ENCODE peak calls at places on chromosomes 16 and 17, in six cellular contexts. W, J, T, V, Y and O are unnamed samples.

GRCh38 chr16:87765473-87765775 is 362 bp downstream of the KLHDC4 start:
- DNase-seq in W (no peak), J (no peak), T (no peak), V (no peak), Y (peak; percentile 82), O (no peak)

GRCh38 chr17:31497994-31498826 is 106.7 kb downstream of the RAB11FIP4 start:
- DNase-seq in W (no peak), J (peak; percentile 53), T (no peak), V (no peak), Y (peak; percentile 62), O (no peak)

GRCh38 chr16:87722590-87723223 is 43.1 kb downstream of the KLHDC4 start:
- DNase-seq in W (no peak), J (no peak), T (no peak), V (no peak), Y (no peak), O (no peak)

GRCh38 chr17:17484451-17484899 is 7.7 kb downstream of the MED9 start:
- DNase-seq in W (peak; percentile 50), J (no peak), T (no peak), V (no peak), Y (no peak), O (no peak)

GRCh38 chr17:74190807-74191206 is 12.7 kb upstream of the RPL38 start:
- DNase-seq in W (peak; percentile 29), J (no peak), T (peak; percentile 35), V (peak; percentile 71), Y (peak; percentile 21), O (peak; percentile 22)

GRCh38 chr16:88561485-88562369 is 8.5 kb upstream of the ZC3H18 start:
- DNase-seq in W (peak; percentile 44), J (peak; percentile 37), T (peak; percentile 67), V (peak; percentile 56), Y (peak; percentile 75), O (peak; percentile 46)

GRCh38 chr17:41688641-41689496 is at the start of gene EIF1:
- DNase-seq in W (peak; percentile 99), J (peak; percentile 100), T (peak; percentile 99), V (peak; percentile 100), Y (peak; percentile 98), O (peak; percentile 100)

GRCh38 chr17:11874756-11875155 is 122.5 kb downstream of the ZNF18 start:
- DNase-seq in W (no peak), J (no peak), T (no peak), V (no peak), Y (no peak), O (no peak)

GRCh38 chr16:4232541-4233386 is 9.1 kb downstream of the SRL start:
- DNase-seq in W (no peak), J (no peak), T (no peak), V (no peak), Y (no peak), O (no peak)
- TF ChIP-seq CTCF in W (no peak), J (no peak), T (no peak), V (no peak), Y (no peak), O (no peak)

GRCh38 chr17:65278050-65278819 is 141.1 kb downstream of the RGS9 start:
- DNase-seq in W (peak; percentile 41), J (peak; percentile 80), T (peak; percentile 48), V (peak; percentile 90), Y (peak; percentile 62), O (peak; percentile 29)
- TF ChIP-seq CTCF in W (peak; percentile 52), J (peak; percentile 65), T (peak; percentile 59), V (peak; percentile 89), Y (peak; percentile 72), O (peak; percentile 18)

DNA sequence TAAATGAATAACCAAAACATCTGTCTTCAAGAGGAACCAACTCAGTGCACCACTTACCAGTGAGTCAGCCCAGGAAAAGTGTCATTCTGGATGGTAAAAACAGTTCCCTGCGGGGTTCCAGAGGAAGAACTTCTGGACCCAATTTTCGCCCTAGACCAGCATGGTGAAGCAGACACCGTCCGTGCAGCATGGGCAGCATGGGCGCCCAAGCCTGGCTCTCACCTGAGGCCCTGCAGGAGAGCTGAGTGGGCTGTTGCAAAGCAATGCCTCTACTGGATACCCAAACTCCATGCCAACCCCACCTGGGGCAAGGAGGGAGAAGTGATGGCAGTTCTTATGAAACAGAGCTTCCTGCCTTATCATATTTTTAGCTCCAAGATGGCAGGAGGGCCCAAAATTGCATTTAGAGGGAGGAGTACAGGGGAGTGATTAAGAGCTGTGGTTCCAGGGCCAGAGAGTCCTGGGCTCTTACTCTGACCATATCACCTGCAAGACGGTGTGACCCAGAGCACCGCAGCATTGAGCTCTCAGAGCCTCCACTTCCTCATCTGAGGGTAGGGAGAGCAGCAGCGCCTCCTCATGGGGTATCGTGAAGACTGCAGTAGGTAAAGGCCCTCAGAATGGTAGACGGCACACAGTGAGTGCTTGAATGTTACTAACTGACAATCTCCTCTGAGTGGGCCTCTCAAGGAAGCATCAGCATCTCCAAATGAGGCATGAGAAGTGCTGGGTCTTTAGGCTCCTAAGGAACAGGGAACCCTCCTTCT is 16.6 kb upstream of the INPP5K start:
- DNase-seq in W (no peak), J (no peak), T (no peak), V (peak; percentile 85), Y (peak; percentile 27), O (peak; percentile 15)
- TF ChIP-seq CTCF in W (peak; percentile 34), J (no peak), T (no peak), V (peak; percentile 75), Y (peak; percentile 70), O (peak; percentile 17)

DNA sequence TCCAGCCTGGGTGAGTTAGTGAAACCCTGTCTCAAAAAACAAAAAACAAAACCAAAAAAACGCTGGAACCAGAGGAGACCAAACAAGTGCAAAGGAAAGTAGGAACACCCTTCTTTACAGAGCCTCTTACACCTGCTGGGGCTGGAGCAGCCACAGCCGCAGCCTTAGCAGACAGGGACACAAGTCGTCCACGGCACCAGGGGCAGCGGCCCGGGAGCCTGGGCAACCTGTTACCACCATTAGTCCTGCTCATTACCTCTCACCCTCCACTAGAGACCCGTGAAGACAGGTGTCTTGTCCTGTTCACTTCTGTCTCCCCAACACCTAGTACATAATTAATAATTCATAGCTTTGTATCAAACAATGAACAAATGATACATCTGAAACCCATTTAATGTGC is 83.6 kb downstream of the C16orf78 start:
- DNase-seq in W (no peak), J (peak; percentile 2), T (no peak), V (peak; percentile 3), Y (no peak), O (no peak)
- TF ChIP-seq CTCF in W (no peak), J (no peak), T (no peak), V (no peak), Y (no peak), O (no peak)

GRCh38 chr17:47243737-47244598 is 9.7 kb upstream of the ITGB3 start:
- DNase-seq in W (no peak), J (no peak), T (no peak), V (no peak), Y (no peak), O (no peak)
- TF ChIP-seq CTCF in W (no peak), J (no peak), T (no peak), V (no peak), Y (no peak), O (no peak)

DNA sequence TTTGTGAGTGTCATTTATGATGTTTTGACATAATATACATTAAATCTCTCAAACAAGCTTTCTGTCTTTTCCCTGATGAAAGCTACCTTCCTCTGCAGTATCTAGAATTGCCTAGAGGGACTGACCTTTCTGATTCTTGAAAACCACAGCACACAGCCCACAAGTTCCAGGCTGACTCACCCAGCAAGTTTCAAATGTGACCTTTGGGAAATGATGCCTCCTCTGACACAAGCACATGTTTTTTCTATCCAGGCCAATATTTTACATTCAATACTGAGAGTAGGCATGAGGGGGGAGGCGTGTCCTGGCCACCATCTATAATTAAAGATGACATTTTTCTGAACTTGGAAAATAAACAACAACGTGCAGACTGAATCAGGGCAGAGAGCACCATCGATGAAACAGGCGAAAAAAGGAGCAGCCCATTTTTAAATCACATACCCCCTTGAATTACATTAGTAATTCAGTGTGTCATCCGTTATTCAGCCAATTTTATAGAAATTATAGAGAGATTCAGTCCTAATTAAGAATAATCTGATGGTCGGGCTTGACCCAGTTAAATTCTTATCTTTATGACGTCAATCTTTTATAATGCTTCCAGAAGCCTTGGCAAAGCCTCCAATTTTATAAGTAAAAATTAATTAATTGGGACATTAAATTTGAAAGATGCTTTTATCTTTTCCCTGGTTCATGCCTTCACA is 292.6 kb upstream of the CDH11 start:
- DNase-seq in W (peak; percentile 93), J (no peak), T (peak; percentile 75), V (no peak), Y (no peak), O (peak; percentile 92)
- TF ChIP-seq CTCF in W (no peak), J (no peak), T (no peak), V (no peak), Y (no peak), O (no peak)